ENCODE peak calls at places on chromosomes 16 and 17, in eight cellular contexts. D, S, U, V, I, P, W and C are unnamed samples.

GRCh38 chr17:68417317-68417716 is 40.0 kb downstream of the WIPI1 start:
- DNase-seq in D (no peak), S (no peak), U (no peak), V (no peak), I (no peak), P (no peak), W (no peak), C (no peak)

GRCh38 chr16:1535391-1536291 is 2.2 kb downstream of the TMEM204 start:
- DNase-seq in D (peak), S (peak), U (no peak), V (no peak), I (no peak), P (no peak), W (peak), C (no peak)

GRCh38 chr16:69283851-69284250 is 27.3 kb upstream of the VPS4A start:
- DNase-seq in D (no peak), S (no peak), U (no peak), V (no peak), I (no peak), P (no peak), W (no peak), C (no peak)

GRCh38 chr16:57235128-57236092 is 9.6 kb upstream of the ARL2BP start:
- DNase-seq in D (peak), S (peak), U (peak), V (peak), I (no peak), P (no peak), W (peak), C (no peak)

GRCh38 chr17:5555254-5555653 is 29.1 kb downstream of the NLRP1 start:
- DNase-seq in D (no peak), S (peak), U (no peak), V (no peak), I (no peak), P (no peak), W (peak), C (no peak)

GRCh38 chr16:85872666-85873561 is 26.0 kb upstream of the IRF8 start:
- DNase-seq in D (no peak), S (no peak), U (no peak), V (peak), I (no peak), P (no peak), W (no peak), C (no peak)

GRCh38 chr16:23959069-23959800 is 123.5 kb downstream of the PRKCB start:
- DNase-seq in D (no peak), S (no peak), U (no peak), V (peak), I (no peak), P (no peak), W (no peak), C (no peak)

GRCh38 chr16:67163164-67163902 is 1.2 kb upstream of the HSF4 start:
- DNase-seq in D (peak), S (peak), U (peak), V (no peak), I (peak), P (no peak), W (peak), C (peak)